ENCODE peak calls at places on chromosomes 3 and 15, in seven cellular contexts. C is body of pancreas, L is GM12891, Q is spleen, E is IMR-90, H is breast epithelium, X is HepG2. F is an unnamed sample.

GRCh38 chr3:51706021-51706485 is 815 bp upstream of the GRM2 start:
- DNase-seq in C (no peak), L (no peak), Q (peak), E (no peak), H (no peak), X (no peak), F (no peak)

GRCh38 chr3:112115161-112115739 is 17.8 kb downstream of the GCSAM start:
- DNase-seq in C (no peak), L (no peak), Q (no peak), E (no peak), H (no peak), X (no peak), F (no peak)

GRCh38 chr3:160370987-160371857 is 27.8 kb downstream of the IFT80 start:
- DNase-seq in C (no peak), L (no peak), Q (no peak), E (no peak), H (no peak), X (no peak), F (no peak)

GRCh38 chr3:74613566-74613965 is 893 bp downstream of the CNTN3 start:
- DNase-seq in C (peak), L (no peak), Q (no peak), E (peak), H (no peak), X (no peak), F (no peak)

GRCh38 chr15:63019539-63020109 is 22.9 kb upstream of the TPM1 start:
- DNase-seq in C (peak), L (no peak), Q (no peak), E (peak), H (peak), X (peak), F (no peak)

GRCh38 chr3:82618594-82618993 is 857.1 kb upstream of the GBE1 start:
- DNase-seq in C (no peak), L (no peak), Q (no peak), E (no peak), H (no peak), X (no peak), F (no peak)

GRCh38 chr3:7263347-7264195 is 402.7 kb downstream of the GRM7 start:
- DNase-seq in C (no peak), L (no peak), Q (no peak), E (no peak), H (no peak), X (no peak), F (no peak)

GRCh38 chr3:174198199-174198598 is 660.9 kb upstream of the NAALADL2 start:
- DNase-seq in C (no peak), L (no peak), Q (no peak), E (peak), H (no peak), X (no peak), F (no peak)

GRCh38 chr3:69784854-69785523 is 45.7 kb downstream of the MITF start:
- DNase-seq in C (peak), L (no peak), Q (no peak), E (peak), H (no peak), X (no peak), F (peak)

GRCh38 chr3:62462097-62462789 is 88.9 kb upstream of the FEZF2 start:
- DNase-seq in C (no peak), L (no peak), Q (no peak), E (no peak), H (no peak), X (no peak), F (no peak)

GRCh38 chr3:126858887-126859286 is 124.0 kb upstream of the PLXNA1 start:
- DNase-seq in C (no peak), L (no peak), Q (no peak), E (peak), H (no peak), X (no peak), F (no peak)

GRCh38 chr3:134934933-134935332 is 139.9 kb downstream of the EPHB1 start:
- DNase-seq in C (no peak), L (no peak), Q (no peak), E (no peak), H (no peak), X (no peak), F (no peak)
- TF ChIP-seq POLR2A in C (no peak), L (no peak), Q (no peak), E (no peak), H (no peak), X (no peak), F (no peak)

GRCh38 chr15:91853501-91853967 is at the start of gene SLCO3A1:
- DNase-seq in C (peak), L (peak), Q (no peak), E (peak), H (peak), X (no peak), F (peak)
- TF ChIP-seq POLR2A in C (no peak), L (no peak), Q (no peak), E (no peak), H (no peak), X (no peak), F (no peak)

DNA sequence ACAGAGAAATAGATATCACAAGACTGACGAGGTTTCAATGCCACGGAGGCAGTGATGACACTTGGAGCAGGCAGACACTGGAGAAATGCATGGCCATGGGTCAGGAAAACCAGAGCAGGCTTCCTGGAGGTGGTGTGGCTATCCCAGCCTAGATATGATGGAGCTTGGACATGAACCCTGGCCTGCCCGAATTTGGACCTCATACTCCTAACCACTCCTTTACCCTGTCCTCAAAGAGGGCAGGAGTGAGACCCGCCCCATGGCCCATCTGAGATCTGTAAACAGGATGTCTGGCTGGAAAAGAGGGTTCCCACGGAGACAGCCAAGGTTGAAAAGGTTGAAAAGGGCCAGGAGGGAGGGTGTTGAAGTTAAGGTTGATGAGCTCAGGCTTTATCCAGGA is 31.0 kb downstream of the CPN2 start:
- DNase-seq in C (no peak), L (no peak), Q (no peak), E (no peak), H (no peak), X (peak), F (no peak)
- TF ChIP-seq POLR2A in C (no peak), L (no peak), Q (no peak), E (no peak), H (no peak), X (no peak), F (no peak)

GRCh38 chr15:40345867-40346578 is 4.8 kb upstream of the PHGR1 start:
- DNase-seq in C (no peak), L (no peak), Q (no peak), E (no peak), H (no peak), X (no peak), F (no peak)
- TF ChIP-seq POLR2A in C (peak), L (no peak), Q (no peak), E (no peak), H (no peak), X (no peak), F (no peak)

DNA sequence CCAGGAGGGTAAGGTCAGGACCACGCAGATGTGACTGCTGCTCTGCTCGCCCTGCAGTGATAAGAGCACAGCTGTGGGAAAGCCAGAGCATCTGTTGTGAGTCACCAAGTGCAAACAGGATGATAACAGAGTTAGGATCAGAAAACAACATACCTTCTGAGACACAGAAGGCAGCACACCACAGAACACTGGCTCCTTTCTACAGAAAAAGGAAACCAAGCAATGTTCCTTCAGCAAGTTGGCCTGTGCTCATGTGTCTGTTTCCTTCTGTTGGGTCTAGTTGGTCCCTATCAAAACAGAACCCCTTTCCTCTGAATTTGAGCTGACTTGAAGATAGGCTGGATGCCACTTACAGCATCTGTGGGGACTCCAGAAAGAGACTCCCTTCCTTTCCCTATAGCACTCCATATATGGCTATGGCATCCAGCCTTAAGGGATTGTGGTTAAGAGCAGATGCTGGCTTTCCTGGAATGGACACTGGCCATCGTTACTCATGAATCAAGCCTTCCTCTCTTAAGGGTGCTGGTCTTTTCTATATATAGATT is 440.7 kb upstream of the THBS1 start:
- DNase-seq in C (no peak), L (no peak), Q (no peak), E (peak), H (no peak), X (peak), F (peak)
- TF ChIP-seq POLR2A in C (no peak), L (no peak), Q (no peak), E (peak), H (no peak), X (no peak), F (peak)

DNA sequence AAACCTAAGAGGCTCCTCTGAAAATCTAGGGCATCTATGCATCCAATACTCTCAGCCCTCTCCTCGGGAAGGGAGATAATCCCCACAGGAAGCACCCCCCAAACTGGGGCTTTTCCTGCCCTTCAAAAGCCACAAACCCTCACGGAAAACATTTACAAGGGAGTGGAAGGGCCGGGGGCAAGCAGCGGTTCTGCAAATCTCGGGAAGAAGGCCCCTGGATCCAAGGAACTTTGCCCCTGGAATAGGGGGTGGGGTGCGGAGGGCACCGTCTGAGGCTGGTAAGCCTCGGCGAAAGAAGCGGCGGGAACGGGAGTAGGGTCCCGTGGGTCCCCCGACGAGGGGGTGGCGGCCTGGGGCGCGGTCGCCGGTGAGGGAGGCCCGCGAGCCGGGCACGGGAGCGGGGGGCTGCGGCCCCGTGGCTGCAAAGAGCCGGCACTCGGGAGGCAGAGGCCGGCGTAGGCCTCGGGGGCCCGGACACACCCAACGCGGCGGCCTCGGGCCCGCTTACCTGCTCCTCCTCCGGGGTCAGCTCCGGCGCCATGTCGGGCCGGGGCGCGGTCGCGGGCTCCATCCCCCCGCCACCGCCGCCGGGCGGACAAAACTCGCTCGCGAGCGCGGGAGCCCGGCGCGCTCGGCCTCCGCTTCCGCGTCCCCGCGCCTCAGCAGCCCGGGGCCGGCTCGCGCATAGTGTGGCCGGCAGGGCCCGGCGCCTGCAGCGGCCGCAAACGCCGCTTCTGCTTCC is 738 bp downstream of the PTPN9 start:
- DNase-seq in C (peak), L (peak), Q (peak), E (no peak), H (no peak), X (no peak), F (peak)
- TF ChIP-seq POLR2A in C (no peak), L (no peak), Q (no peak), E (no peak), H (no peak), X (no peak), F (no peak)

GRCh38 chr3:87706176-87706575 is 352.6 kb downstream of the CGGBP1 start:
- DNase-seq in C (no peak), L (no peak), Q (no peak), E (no peak), H (no peak), X (no peak), F (no peak)

GRCh38 chr3:87710028-87710427 is 348.8 kb downstream of the CGGBP1 start:
- DNase-seq in C (no peak), L (no peak), Q (no peak), E (no peak), H (no peak), X (no peak), F (no peak)

DNA sequence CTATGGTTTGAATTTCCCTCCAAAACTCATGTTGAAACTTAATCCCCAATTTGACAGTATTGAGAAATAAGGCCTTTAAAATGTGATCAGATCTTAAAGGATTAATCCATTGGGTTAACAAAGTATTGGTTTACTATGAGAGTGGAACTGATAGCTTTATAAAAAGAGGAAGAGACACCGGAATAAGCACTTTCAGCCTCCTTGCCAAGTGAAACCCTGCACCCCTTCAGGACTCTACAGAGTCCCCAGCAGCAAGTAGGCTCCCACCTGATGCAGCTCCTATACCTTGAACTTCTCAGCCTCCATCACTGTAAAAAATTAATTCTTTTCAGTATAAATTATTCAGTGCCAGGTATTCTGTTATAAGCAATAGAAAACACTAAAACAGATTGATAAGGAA is 348.3 kb downstream of the CGGBP1 start:
- DNase-seq in C (no peak), L (no peak), Q (no peak), E (no peak), H (no peak), X (no peak), F (no peak)
- TF ChIP-seq POLR2A in C (no peak), L (no peak), Q (no peak), E (no peak), H (no peak), X (no peak), F (no peak)

GRCh38 chr3:4980229-4981159 is 1.3 kb downstream of the BHLHE40 start:
- DNase-seq in C (peak), L (peak), Q (peak), E (peak), H (peak), X (peak), F (peak)
- TF ChIP-seq POLR2A in C (peak), L (peak), Q (no peak), E (peak), H (no peak), X (no peak), F (peak)

DNA sequence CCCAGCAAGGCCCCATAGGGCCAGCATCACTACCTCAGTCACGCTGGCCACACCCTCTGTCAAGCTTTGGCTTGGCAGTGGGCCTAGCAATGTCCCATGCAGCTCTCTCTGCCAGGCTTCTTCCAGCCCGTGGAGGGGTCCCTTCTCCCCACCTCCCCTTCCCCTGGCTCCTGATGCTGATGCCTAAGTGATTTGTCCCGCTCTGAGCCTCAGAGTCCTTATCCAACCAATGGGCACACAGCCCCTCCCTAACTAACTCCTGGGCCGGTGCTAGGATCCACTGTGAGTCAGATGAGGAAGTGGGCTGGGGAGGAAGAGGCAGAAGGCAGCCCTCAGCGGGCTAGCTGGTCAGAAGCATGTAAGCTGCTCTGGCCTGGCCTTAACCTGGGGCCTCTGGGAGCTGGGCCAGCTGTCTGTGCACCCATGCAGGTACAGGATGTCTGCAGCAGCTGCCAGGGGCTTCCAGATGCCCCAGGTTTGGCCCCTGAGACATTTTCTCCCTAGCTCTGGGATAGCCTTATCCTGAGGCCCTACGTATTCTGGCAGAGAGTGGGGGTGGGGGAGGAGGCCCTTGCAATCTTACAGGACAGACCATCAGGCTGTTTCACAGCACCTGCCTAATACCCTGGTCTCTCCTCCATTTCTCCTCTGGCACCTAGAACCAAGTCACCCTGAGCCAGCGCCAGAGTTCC is 740 bp upstream of the ZBTB47 start:
- DNase-seq in C (peak), L (peak), Q (peak), E (peak), H (peak), X (peak), F (no peak)
- TF ChIP-seq POLR2A in C (peak), L (no peak), Q (no peak), E (peak), H (peak), X (no peak), F (no peak)

F was measured in erythroblast.